ENCODE peak calls at places on chromosomes 11 and 22, in nine cellular contexts. S, W, P, V, D, X, E, Q and U are unnamed samples.

GRCh38 chr11:124415356-124415923 is 9.2 kb downstream of the OR8B4 start:
- DNase-seq in S (no peak), W (peak; percentile 46), D (peak; percentile 72), Q (peak; percentile 71), E (no peak), P (no peak), X (peak; percentile 42), V (peak; percentile 7), U (no peak)

GRCh38 chr11:17410606-17411379 is 22.3 kb upstream of the KCNJ11 start:
- DNase-seq in P (no peak), W (no peak), E (peak; percentile 45), V (no peak), D (no peak), Q (no peak), X (peak; percentile 17), S (peak; percentile 42), U (no peak)

GRCh38 chr11:78176605-78177141 is 11.8 kb downstream of the KCTD21 start:
- DNase-seq in P (no peak), E (no peak), S (no peak), V (no peak), D (no peak), W (no peak), X (no peak), Q (no peak), U (no peak)

GRCh38 chr11:844693-845644 is 2.3 kb downstream of the TSPAN4 start:
- DNase-seq in P (peak; percentile 96), X (peak; percentile 92), D (peak; percentile 83), E (peak; percentile 90), S (peak; percentile 86), W (no peak), Q (peak; percentile 87), V (no peak), U (no peak)

GRCh38 chr22:44782286-44782830 is 30.0 kb downstream of the ARHGAP8 start:
- DNase-seq in Q (peak; percentile 48), X (no peak), D (no peak), V (no peak), S (peak; percentile 54), W (no peak), E (peak; percentile 16), P (no peak), U (no peak)

GRCh38 chr11:128764617-128765095 is 70.8 kb downstream of the FLI1 start:
- DNase-seq in W (no peak), P (no peak), D (peak; percentile 32), E (no peak), S (peak; percentile 39), V (no peak), X (no peak), Q (no peak), U (no peak)

GRCh38 chr11:119409731-119410130 is 13.2 kb downstream of the THY1 start:
- DNase-seq in V (no peak), W (no peak), D (no peak), S (no peak), Q (no peak), E (no peak), X (no peak), P (no peak), U (no peak)

GRCh38 chr11:128717581-128717980 is 23.7 kb downstream of the FLI1 start:
- DNase-seq in D (no peak), P (no peak), X (no peak), V (no peak), Q (no peak), W (no peak), E (no peak), S (no peak), U (no peak)

GRCh38 chr11:118975771-118976709 is 4.5 kb downstream of the FOXR1 start:
- DNase-seq in S (no peak), V (no peak), Q (peak; percentile 9), X (no peak), P (no peak), D (no peak), W (no peak), E (no peak), U (no peak)

DNA sequence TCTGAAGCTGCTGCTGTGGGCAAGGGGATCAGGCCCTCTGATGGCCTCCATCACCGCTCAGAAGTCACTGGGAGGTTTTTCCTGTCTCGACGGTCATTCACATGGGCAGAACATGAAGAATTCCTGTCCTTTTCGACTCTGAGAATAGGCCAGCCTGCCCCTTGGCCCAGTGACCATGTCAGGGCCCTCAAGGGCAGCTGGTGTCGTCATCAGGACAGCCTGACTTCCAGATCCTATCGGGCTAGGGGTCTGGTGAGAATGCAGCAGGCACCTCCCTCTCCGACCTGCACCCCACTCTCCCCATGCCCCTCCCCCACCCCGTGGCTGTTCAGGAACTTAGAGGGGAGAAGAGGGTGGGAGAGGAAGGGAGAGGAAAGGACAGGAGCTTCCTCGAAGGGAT is 3.6 kb downstream of the TP53I11 start:
- DNase-seq in S (no peak), P (no peak), W (no peak), X (no peak), E (no peak), Q (no peak), V (no peak), D (no peak), U (no peak)
- H3K27ac ChIP-seq in S (no peak overlapping the region), P (no peak overlapping the region), W (no peak overlapping the region), X (no peak overlapping the region), E (peak overlapping the region; percentile 48), Q (no peak overlapping the region), V (no peak overlapping the region), D (peak overlapping the region; percentile 49), U (no peak overlapping the region)

DNA sequence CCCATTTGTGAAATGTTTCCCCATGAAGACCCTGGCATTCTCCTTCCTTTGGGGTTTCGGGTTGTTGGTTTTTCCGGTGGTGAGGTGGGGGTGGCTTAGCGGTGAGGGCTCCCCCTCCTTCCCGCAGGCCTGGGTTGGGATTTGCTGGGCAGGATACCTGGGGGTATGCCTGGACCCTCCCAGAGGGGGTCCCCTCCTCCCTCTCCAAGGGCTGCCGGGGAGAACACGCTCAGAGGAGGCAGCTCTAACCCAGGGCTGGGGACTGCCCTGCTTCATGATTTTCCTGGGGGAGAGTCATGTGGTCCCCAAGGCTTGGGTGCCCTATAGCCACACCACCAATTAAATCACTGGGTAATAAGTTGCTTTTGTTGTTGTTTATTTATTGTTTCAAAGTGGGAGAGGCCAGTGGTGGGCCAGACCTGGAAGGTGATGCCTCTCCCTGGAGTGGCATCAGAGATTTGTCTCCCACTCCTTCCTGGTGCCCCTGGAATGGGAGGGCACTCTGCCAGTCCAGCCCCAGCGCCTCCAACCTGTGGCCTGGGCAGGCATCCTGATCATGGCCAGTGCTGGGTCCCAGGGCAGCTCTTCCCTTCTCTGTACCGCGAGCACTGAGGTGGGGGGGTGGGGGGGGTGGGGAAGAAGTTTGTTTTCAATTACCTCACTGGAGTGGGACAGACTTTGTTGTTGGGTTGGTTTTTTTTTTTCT is 1.3 kb upstream of the CLCF1 start:
- DNase-seq in X (no peak), E (peak; percentile 78), D (no peak), S (no peak), P (peak; percentile 42), W (no peak), Q (peak; percentile 65), V (no peak), U (no peak)
- H3K4me3 ChIP-seq in X (no peak overlapping the region), E (no peak overlapping the region), D (peak overlapping the region; percentile 88), S (peak overlapping the region; percentile 75), P (no peak overlapping the region), W (peak overlapping the region; percentile 64), Q (peak overlapping the region; percentile 81), V (peak overlapping the region; percentile 63), U (peak overlapping the region; percentile 24)

GRCh38 chr22:23236440-23237139 is 56.3 kb downstream of the BCR start:
- DNase-seq in X (no peak), D (no peak), S (no peak), V (no peak), W (no peak), P (no peak), E (no peak), Q (no peak), U (no peak)

GRCh38 chr22:23236026-23236425 is 55.7 kb downstream of the BCR start:
- DNase-seq in X (no peak), W (no peak), D (no peak), P (no peak), S (no peak), Q (no peak), E (no peak), V (no peak), U (no peak)

GRCh38 chr22:23237841-23238240 is 57.5 kb downstream of the BCR start:
- DNase-seq in E (no peak), W (no peak), S (no peak), X (no peak), Q (no peak), V (no peak), P (no peak), D (no peak), U (no peak)

GRCh38 chr22:23238707-23239106 is 58.4 kb downstream of the BCR start:
- DNase-seq in X (no peak), P (no peak), D (no peak), V (no peak), S (no peak), E (no peak), W (no peak), Q (no peak), U (no peak)

DNA sequence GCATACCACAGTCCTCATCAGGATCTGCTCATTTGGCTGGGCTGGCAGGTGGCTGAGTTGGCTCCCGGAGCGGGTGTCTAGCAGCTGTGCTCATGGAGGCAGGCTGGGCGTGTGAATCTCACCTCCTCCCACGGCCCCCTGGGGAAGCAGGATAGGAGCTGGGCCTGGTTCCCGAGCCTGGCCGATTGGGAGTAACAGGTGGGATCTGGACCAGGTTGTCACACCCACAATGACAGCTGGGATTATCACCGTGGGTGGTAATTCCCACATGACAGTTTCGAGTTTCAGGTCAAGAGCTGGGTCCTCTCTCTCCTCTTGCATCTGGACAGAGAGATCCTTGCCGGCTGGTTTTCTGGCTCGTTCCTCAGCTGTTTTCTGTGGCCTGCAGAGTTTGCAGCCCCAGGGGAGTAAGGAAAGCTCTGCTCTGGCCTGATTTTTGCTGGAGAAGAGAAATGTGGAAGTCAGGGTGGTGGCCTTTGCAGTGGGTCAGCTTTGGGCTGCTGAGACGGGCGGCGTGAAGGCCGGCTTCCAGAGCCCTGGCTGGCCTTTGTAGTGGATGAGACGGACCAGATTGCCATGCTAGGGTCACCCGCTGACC is 57.0 kb downstream of the BCR start:
- DNase-seq in S (no peak), P (peak; percentile 64), V (no peak), X (no peak), W (no peak), D (peak; percentile 77), Q (no peak), E (no peak), U (no peak)
- H3K27ac ChIP-seq in S (no peak overlapping the region), P (no peak overlapping the region), V (peak overlapping the region; percentile 15), X (no peak overlapping the region), W (no peak overlapping the region), D (no peak overlapping the region), Q (no peak overlapping the region), E (no peak overlapping the region), U (no peak overlapping the region)

DNA sequence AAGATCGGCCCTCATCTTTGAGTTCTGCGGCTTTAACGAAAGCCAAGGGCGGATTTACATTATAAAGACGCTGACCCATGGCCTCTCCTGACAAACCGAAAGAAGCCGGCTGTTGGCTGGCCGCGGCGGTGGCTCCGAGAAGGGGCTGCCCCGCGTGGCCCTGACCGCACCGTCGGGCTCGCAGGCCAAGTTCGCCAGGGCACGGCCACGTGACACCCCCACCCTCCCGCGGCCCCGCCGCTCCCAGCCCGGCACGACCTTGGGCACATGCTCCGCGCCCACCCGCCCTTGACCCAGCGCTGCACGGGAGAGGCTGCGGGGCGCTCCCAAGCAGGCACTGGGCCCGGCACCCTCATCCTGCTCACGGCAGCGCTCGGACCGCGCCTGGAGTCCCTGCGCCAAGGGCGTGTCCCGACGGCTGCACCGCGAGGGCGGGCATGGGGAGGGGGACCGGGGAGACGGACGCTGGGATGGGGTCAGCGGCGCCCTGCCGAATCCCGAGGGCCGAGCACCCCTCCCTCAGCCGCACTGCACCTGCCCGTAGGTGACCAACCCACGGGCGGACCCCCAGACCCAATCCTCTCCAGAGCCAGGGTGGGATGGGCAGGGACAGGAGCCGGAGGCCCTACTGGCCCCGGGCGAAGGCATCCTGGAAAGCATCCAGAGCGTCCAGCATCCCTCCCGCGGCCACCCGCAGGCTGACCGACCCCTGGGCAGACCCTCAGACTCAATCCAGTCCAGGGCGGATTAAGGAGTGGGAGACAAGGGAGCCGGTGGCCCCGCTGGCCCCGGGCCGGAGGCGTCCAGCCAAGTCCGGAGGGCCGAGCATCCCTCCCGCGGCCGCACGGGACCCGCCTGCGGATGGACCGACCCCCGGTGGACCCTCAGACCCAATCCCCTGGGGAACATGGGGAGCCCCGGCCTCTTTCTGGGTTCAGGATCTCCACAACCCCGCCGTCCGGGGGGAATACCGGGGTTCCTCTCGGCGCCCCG is 759 bp downstream of the CPT1A start:
- DNase-seq in S (peak; percentile 83), X (peak; percentile 51), W (no peak), Q (peak; percentile 76), E (peak; percentile 93), P (peak; percentile 54), D (peak; percentile 34), V (no peak), U (no peak)
- H3K4me3 ChIP-seq in S (peak overlapping the region; percentile 85), X (peak overlapping the region; percentile 79), W (peak overlapping the region; percentile 74), Q (peak overlapping the region; percentile 76), E (peak overlapping the region; percentile 98), P (peak overlapping the region; percentile 59), D (peak overlapping the region; percentile 39), V (peak overlapping the region; percentile 54), U (peak overlapping the region; percentile 44)